ENCODE peak calls at places on chromosome 5, in six cellular contexts. K is M059J; H is A549; E is heart left ventricle; U is SW480; T is naive thymus-derived CD8-positive, alpha-beta T cell. D is an unnamed sample.

GRCh38 chr5:43702815-43703214 is 99.8 kb downstream of the NNT start:
- DNase-seq in H (no peak), T (no peak), U (no peak), E (no peak), K (no peak), D (no peak)

GRCh38 chr5:35407697-35408096 is 177.4 kb upstream of the PRLR start:
- DNase-seq in H (no peak), K (no peak), T (no peak), U (no peak), E (no peak), D (no peak)

GRCh38 chr5:568809-569208 is 43.3 kb upstream of the CEP72 start:
- DNase-seq in E (no peak), U (no peak), K (no peak), H (no peak), T (no peak), D (no peak)

GRCh38 chr5:179430256-179431175 is 85.3 kb upstream of the ADAMTS2 start:
- DNase-seq in T (no peak), K (no peak), H (no peak), U (no peak), E (no peak), D (peak; percentile 31)

GRCh38 chr5:139676406-139676805 is 28.3 kb downstream of the CXXC5 start:
- DNase-seq in K (no peak), H (no peak), U (no peak), E (no peak), T (no peak), D (no peak)

GRCh38 chr5:34895641-34896419 is 19.5 kb downstream of the RAD1 start:
- DNase-seq in H (no peak), U (no peak), T (no peak), E (no peak), K (no peak), D (no peak)

GRCh38 chr5:36323926-36324781 is 22.5 kb upstream of the RANBP3L start:
- DNase-seq in T (no peak), H (no peak), K (no peak), U (no peak), E (peak; percentile 12), D (peak; percentile 81)

GRCh38 chr5:112372543-112372942 is 46.5 kb downstream of the EPB41L4A start:
- DNase-seq in T (no peak), U (peak; percentile 19), K (no peak), E (no peak), H (no peak), D (no peak)

GRCh38 chr5:65032250-65032649 is 263.5 kb downstream of the CWC27 start:
- DNase-seq in E (no peak), U (no peak), T (no peak), H (no peak), K (peak; percentile 66), D (no peak)

GRCh38 chr5:128154943-128155342 is 71.4 kb downstream of the SLC12A2 start:
- DNase-seq in K (no peak), H (no peak), E (no peak), T (no peak), U (no peak), D (no peak)

GRCh38 chr5:172935096-172935495 is 24.1 kb upstream of the RPL26L1 start:
- DNase-seq in T (no peak), K (no peak), U (no peak), H (no peak), E (no peak), D (no peak)

GRCh38 chr5:168307925-168308584 is 16.6 kb downstream of the WWC1 start:
- DNase-seq in U (no peak), T (no peak), K (no peak), E (no peak), H (no peak), D (no peak)

GRCh38 chr5:124696898-124697297 is 49.5 kb downstream of the ZNF608 start:
- DNase-seq in U (no peak), E (no peak), K (no peak), T (no peak), H (no peak), D (no peak)

GRCh38 chr5:96141749-96142148 is 180.1 kb upstream of the ELL2 start:
- DNase-seq in E (no peak), K (peak; percentile 79), H (no peak), T (no peak), U (peak; percentile 17), D (no peak)

GRCh38 chr5:1380011-1380817 is 35.3 kb upstream of the CLPTM1L start:
- DNase-seq in E (no peak), H (no peak), T (peak; percentile 39), U (no peak), K (no peak), D (no peak)

GRCh38 chr5:1325191-1325741 is 19.6 kb downstream of the CLPTM1L start:
- DNase-seq in T (no peak), K (no peak), H (no peak), U (no peak), E (no peak), D (no peak)

GRCh38 chr5:69083412-69083811 is 10.4 kb upstream of the SLC30A5 start:
- DNase-seq in U (peak; percentile 60), K (peak; percentile 43), T (no peak), E (no peak), H (no peak), D (no peak)

GRCh38 chr5:147685991-147686390 is 96.5 kb downstream of the JAKMIP2 start:
- DNase-seq in T (no peak), H (no peak), U (no peak), K (peak; percentile 76), E (no peak), D (no peak)

GRCh38 chr5:54667136-54667535 is 149.6 kb downstream of the SNX18 start:
- DNase-seq in T (no peak), H (no peak), K (peak; percentile 41), U (no peak), E (no peak), D (no peak)

GRCh38 chr5:72523960-72524582 is 16.9 kb upstream of the ZNF366 start:
- DNase-seq in K (peak; percentile 82), U (peak; percentile 36), T (no peak), H (no peak), E (no peak), D (no peak)

GRCh38 chr5:15604986-15605385 is 105.0 kb downstream of the FBXL7 start:
- DNase-seq in E (no peak), K (peak; percentile 9), T (no peak), H (no peak), U (no peak), D (no peak)

GRCh38 chr5:79513519-79514390 is at the start of gene HOMER1:
- DNase-seq in E (peak; percentile 83), U (peak; percentile 72), H (peak; percentile 64), K (peak; percentile 69), T (peak; percentile 56), D (peak; percentile 77)

GRCh38 chr5:179137643-179138567 is 77.7 kb downstream of the ZNF354C start:
- DNase-seq in H (no peak), K (no peak), T (no peak), E (no peak), U (no peak), D (no peak)

GRCh38 chr5:101045689-101046088 is 142.6 kb upstream of the ST8SIA4 start:
- DNase-seq in K (no peak), T (no peak), U (no peak), H (no peak), E (no peak), D (no peak)

GRCh38 chr5:150436141-150436680 is 13.3 kb downstream of the RPS14 start:
- DNase-seq in K (peak; percentile 77), U (peak; percentile 87), E (peak; percentile 85), H (peak; percentile 95), T (peak; percentile 79), D (peak; percentile 89)

GRCh38 chr5:169637085-169637855 is at the start of gene DOCK2:
- DNase-seq in H (no peak), E (peak; percentile 39), U (no peak), T (peak; percentile 30), K (no peak), D (peak; percentile 65)

GRCh38 chr5:54180616-54181015 is 129.8 kb downstream of the ARL15 start:
- DNase-seq in E (no peak), T (no peak), H (no peak), K (peak; percentile 13), U (no peak), D (no peak)

GRCh38 chr5:122310886-122311285 is 1.2 kb upstream of the SNCAIP start:
- DNase-seq in U (no peak), E (no peak), H (no peak), T (no peak), K (no peak), D (no peak)

GRCh38 chr5:14722923-14723322 is 58.4 kb downstream of the OTULIN start:
- DNase-seq in E (no peak), K (no peak), H (no peak), T (no peak), U (no peak), D (no peak)

GRCh38 chr5:136034976-136035375 is 6.2 kb downstream of the TGFBI start:
- DNase-seq in H (no peak), T (no peak), K (no peak), U (no peak), E (peak; percentile 59), D (no peak)

GRCh38 chr5:77224672-77225355 is 14.3 kb downstream of the PDE8B start:
- DNase-seq in U (peak; percentile 29), K (peak; percentile 87), T (no peak), E (no peak), H (no peak), D (no peak)

GRCh38 chr5:62046191-62046590 is 259.8 kb upstream of the KIF2A start:
- DNase-seq in K (no peak), H (no peak), E (no peak), U (no peak), T (no peak), D (no peak)

GRCh38 chr5:86909461-86909881 is 291.7 kb downstream of the COX7C start:
- DNase-seq in K (peak; percentile 9), E (no peak), H (no peak), U (no peak), T (no peak), D (no peak)

GRCh38 chr5:31911291-31912265 is 262.5 kb downstream of the GOLPH3 start:
- DNase-seq in K (peak; percentile 82), U (no peak), T (no peak), H (no peak), E (no peak), D (no peak)

GRCh38 chr5:160641405-160641804 is 210.6 kb downstream of the ATP10B start:
- DNase-seq in U (no peak), T (no peak), K (no peak), H (no peak), E (no peak), D (no peak)

GRCh38 chr5:150241298-150242225 is 48.0 kb downstream of the CAMK2A start:
- DNase-seq in T (no peak), U (no peak), H (no peak), K (no peak), E (no peak), D (no peak)

GRCh38 chr5:40409600-40409999 is 270.1 kb upstream of the PTGER4 start:
- DNase-seq in E (no peak), U (no peak), H (no peak), T (peak; percentile 45), K (no peak), D (peak; percentile 49)

GRCh38 chr5:164306662-164307061 is 801.2 kb downstream of the MAT2B start:
- DNase-seq in U (no peak), K (peak; percentile 12), H (no peak), T (no peak), E (no peak), D (no peak)

GRCh38 chr5:14669975-14670374 is 5.5 kb downstream of the OTULIN start:
- DNase-seq in K (peak; percentile 74), U (no peak), H (no peak), E (no peak), T (no peak), D (no peak)